ENCODE peak calls at places on chromosomes 7 and 10, in five cellular contexts. M, B, C, U and H are unnamed samples.

GRCh38 chr10:67072654-67073053 is 146.8 kb downstream of the LRRTM3 start:
- DNase-seq in M (no peak), B (no peak), C (no peak), U (no peak), H (no peak)

GRCh38 chr10:34102917-34103506 is 712.1 kb downstream of the PARD3 start:
- DNase-seq in M (no peak), B (no peak), C (no peak), U (no peak), H (no peak)

GRCh38 chr7:100118388-100119074 is 627 bp downstream of the TAF6 start:
- DNase-seq in M (no peak), B (no peak), C (no peak), U (no peak), H (no peak)

GRCh38 chr7:26085771-26086170 is 66.2 kb upstream of the NFE2L3 start:
- DNase-seq in M (no peak), B (no peak), C (no peak), U (no peak), H (no peak)

GRCh38 chr7:84950836-84951235 is 236.0 kb downstream of the SEMA3D start:
- DNase-seq in M (no peak), B (no peak), C (no peak), U (no peak), H (no peak)

GRCh38 chr10:71052708-71053107 is 159.7 kb upstream of the UNC5B start:
- DNase-seq in M (no peak), B (no peak), C (no peak), U (no peak), H (no peak)

GRCh38 chr7:19984231-19984632 is 210.8 kb upstream of the TMEM196 start:
- DNase-seq in M (no peak), B (no peak), C (peak), U (peak), H (no peak)

GRCh38 chr10:74748632-74749031 is 77.8 kb upstream of the KAT6B start:
- DNase-seq in M (no peak), B (no peak), C (no peak), U (no peak), H (no peak)

GRCh38 chr10:43076311-43076875 is 476 bp upstream of the RET start:
- DNase-seq in M (no peak), B (no peak), C (no peak), U (no peak), H (no peak)

GRCh38 chr7:73742338-73742752 is 3.7 kb upstream of the ABHD11 start:
- DNase-seq in M (no peak), B (no peak), C (no peak), U (no peak), H (peak)

GRCh38 chr7:129775695-129776396 is 164.3 kb downstream of the NRF1 start:
- DNase-seq in M (no peak), B (no peak), C (no peak), U (no peak), H (no peak)

GRCh38 chr10:12483996-12484944 is 134.9 kb downstream of the CAMK1D start:
- DNase-seq in M (no peak), B (no peak), C (no peak), U (peak), H (no peak)

GRCh38 chr7:43077285-43077684 is 35.2 kb upstream of the HECW1 start:
- DNase-seq in M (no peak), B (no peak), C (no peak), U (no peak), H (no peak)

GRCh38 chr10:31650010-31650409 is 278.6 kb downstream of the ARHGAP12 start:
- DNase-seq in M (no peak), B (no peak), C (no peak), U (no peak), H (no peak)